ENCODE peak calls at places on chromosomes 5 and 9, in nine cellular contexts. K, U, C, F, L, D, S, X and Z are unnamed samples.

GRCh38 chr5:61275841-61276240 is 56.2 kb upstream of the ZSWIM6 start:
- DNase-seq in L (no peak), K (no peak), U (peak), C (no peak), X (no peak), F (peak), D (no peak), S (no peak), Z (peak)

GRCh38 chr9:70569070-70569772 is 154.8 kb upstream of the KLF9 start:
- DNase-seq in K (no peak), D (no peak), S (no peak), L (no peak), C (no peak), X (no peak), F (no peak), U (peak), Z (peak)

GRCh38 chr5:124591583-124591982 is 154.9 kb downstream of the ZNF608 start:
- DNase-seq in K (no peak), C (no peak), X (no peak), S (no peak), D (no peak), F (no peak), L (no peak), U (no peak), Z (no peak)

GRCh38 chr5:132688536-132689409 is 15.0 kb downstream of the IL4 start:
- DNase-seq in X (no peak), D (no peak), F (no peak), U (no peak), K (no peak), S (no peak), L (no peak), C (no peak), Z (peak)

GRCh38 chr5:7794823-7795222 is 56.1 kb downstream of the CFAP90 start:
- DNase-seq in D (no peak), S (no peak), K (no peak), C (no peak), L (no peak), F (no peak), U (no peak), X (no peak), Z (no peak)

GRCh38 chr5:135315394-135315793 is 83.6 kb downstream of the MACROH2A1 start:
- DNase-seq in X (no peak), C (no peak), K (no peak), U (no peak), F (no peak), D (no peak), L (no peak), S (no peak), Z (no peak)

GRCh38 chr5:17127743-17128231 is 89.6 kb upstream of the BASP1 start:
- DNase-seq in F (peak), D (no peak), K (no peak), C (no peak), S (peak), L (no peak), X (no peak), U (peak), Z (peak)

GRCh38 chr9:131697097-131697496 is 42.8 kb downstream of the RAPGEF1 start:
- DNase-seq in K (no peak), S (no peak), L (no peak), U (peak), C (peak), X (no peak), D (peak), F (no peak), Z (peak)

GRCh38 chr5:124628721-124629596 is 117.5 kb downstream of the ZNF608 start:
- DNase-seq in X (no peak), S (peak), C (no peak), U (peak), K (no peak), L (no peak), F (peak), D (no peak), Z (peak)

GRCh38 chr9:121317737-121318630 is 50.0 kb downstream of the GSN start:
- DNase-seq in D (peak), K (no peak), C (peak), F (no peak), S (no peak), X (no peak), L (no peak), U (no peak), Z (peak)

GRCh38 chr9:131706608-131706970 is 33.3 kb downstream of the RAPGEF1 start:
- DNase-seq in K (no peak), L (no peak), S (no peak), X (no peak), U (no peak), C (no peak), F (no peak), D (no peak), Z (no peak)

GRCh38 chr9:128203842-128204551 is 818 bp downstream of the DNM1 start:
- DNase-seq in F (peak), S (peak), C (no peak), D (no peak), U (no peak), X (no peak), K (no peak), L (peak), Z (peak)

GRCh38 chr5:61744690-61745619 is 412.9 kb downstream of the ZSWIM6 start:
- DNase-seq in U (no peak), D (no peak), L (no peak), K (no peak), F (no peak), X (no peak), C (no peak), S (no peak), Z (no peak)

GRCh38 chr5:125059255-125060050 is 313.0 kb upstream of the ZNF608 start:
- DNase-seq in X (no peak), K (no peak), D (no peak), F (no peak), U (no peak), S (no peak), C (no peak), L (peak), Z (no peak)

GRCh38 chr9:14068690-14069089 is 245.3 kb downstream of the NFIB start:
- DNase-seq in D (no peak), X (no peak), U (no peak), F (no peak), S (no peak), L (no peak), K (no peak), C (no peak), Z (no peak)

GRCh38 chr5:36495638-36496010 is 110.8 kb upstream of the SLC1A3 start:
- DNase-seq in U (no peak), D (no peak), F (no peak), S (no peak), K (no peak), C (no peak), X (no peak), L (peak), Z (no peak)

GRCh38 chr9:1173211-1173610 is 123.1 kb downstream of the DMRT2 start:
- DNase-seq in D (no peak), X (no peak), F (no peak), C (no peak), L (no peak), S (no peak), U (peak), K (no peak), Z (peak)

GRCh38 chr5:159518361-159518760 is 188.1 kb upstream of the IL12B start:
- DNase-seq in L (no peak), K (no peak), S (no peak), F (no peak), U (no peak), X (no peak), D (no peak), C (no peak), Z (peak)

GRCh38 chr5:44329716-44330115 is 59.5 kb downstream of the FGF10 start:
- DNase-seq in X (no peak), K (no peak), U (no peak), L (no peak), C (no peak), F (no peak), S (no peak), D (no peak), Z (no peak)

GRCh38 chr5:155193018-155193417 is 179.5 kb downstream of the KIF4B start:
- DNase-seq in D (no peak), U (no peak), K (no peak), S (no peak), C (no peak), L (no peak), F (peak), X (no peak), Z (no peak)

GRCh38 chr5:73365301-73365853 is 83.2 kb downstream of the FOXD1 start:
- DNase-seq in X (no peak), K (no peak), L (no peak), F (peak), D (no peak), S (peak), C (no peak), U (peak), Z (peak)

GRCh38 chr5:127757576-127757975 is 54.4 kb downstream of the CCDC192 start:
- DNase-seq in L (peak), X (no peak), K (peak), D (no peak), C (no peak), F (peak), U (peak), S (peak), Z (peak)

GRCh38 chr9:3845549-3845948 is 319.7 kb upstream of the RFX3 start:
- DNase-seq in F (no peak), X (no peak), K (no peak), U (no peak), C (no peak), S (no peak), D (no peak), L (no peak), Z (no peak)

GRCh38 chr9:10562581-10563343 is 50.0 kb downstream of the PTPRD start:
- DNase-seq in C (no peak), L (peak), U (peak), K (no peak), X (no peak), F (peak), D (no peak), S (no peak), Z (no peak)

GRCh38 chr9:121651295-121652036 is at the start of gene DAB2IP:
- DNase-seq in U (no peak), C (peak), K (no peak), D (peak), L (peak), F (no peak), X (no peak), S (no peak), Z (peak)

GRCh38 chr5:94159144-94159543 is 417.7 kb upstream of the POU5F2 start:
- DNase-seq in U (no peak), D (no peak), L (no peak), F (no peak), X (no peak), C (no peak), S (no peak), K (no peak), Z (peak)

GRCh38 chr9:133726401-133727276 is 11.5 kb downstream of the SARDH start:
- DNase-seq in F (peak), S (peak), C (peak), U (peak), L (peak), D (no peak), K (no peak), X (no peak), Z (peak)

GRCh38 chr5:132877938-132878337 is 4.5 kb downstream of the LEAP2 start:
- DNase-seq in U (no peak), K (no peak), D (peak), F (no peak), L (peak), X (no peak), S (no peak), C (no peak), Z (peak)

GRCh38 chr5:146425023-146425422 is 22.1 kb upstream of the TCERG1 start:
- DNase-seq in X (no peak), L (no peak), D (no peak), F (no peak), K (no peak), U (no peak), S (no peak), C (no peak), Z (no peak)

GRCh38 chr9:129343697-129344375 is 165.8 kb upstream of the IER5L start:
- DNase-seq in U (peak), X (peak), F (no peak), L (no peak), C (no peak), K (no peak), D (no peak), S (no peak), Z (no peak)

GRCh38 chr9:3857673-3858072 is 331.9 kb upstream of the RFX3 start:
- DNase-seq in L (no peak), K (no peak), C (no peak), X (no peak), F (peak), S (no peak), U (peak), D (no peak), Z (peak)

GRCh38 chr9:16180091-16180490 is 627.2 kb downstream of the CCDC171 start:
- DNase-seq in K (no peak), D (no peak), S (no peak), X (no peak), U (no peak), L (no peak), F (no peak), C (no peak), Z (no peak)

GRCh38 chr9:99139868-99140267 is 35.0 kb downstream of the TGFBR1 start:
- DNase-seq in L (no peak), C (no peak), F (no peak), U (no peak), S (no peak), X (no peak), D (no peak), K (no peak), Z (no peak)

GRCh38 chr5:103929310-103930003 is 366.9 kb upstream of the NUDT12 start:
- DNase-seq in L (no peak), D (no peak), F (peak), S (no peak), K (no peak), U (peak), X (no peak), C (no peak), Z (no peak)

GRCh38 chr5:140875085-140876065 is at the start of gene PCDHA12:
- DNase-seq in D (no peak), S (peak), X (no peak), F (peak), C (no peak), L (no peak), K (no peak), U (no peak), Z (no peak)

GRCh38 chr9:134778841-134779411 is 101.7 kb upstream of the FCN2 start:
- DNase-seq in S (peak), F (peak), K (no peak), U (peak), X (no peak), C (peak), D (peak), L (no peak), Z (peak)

GRCh38 chr5:94524841-94525697 is 93.3 kb downstream of the KIAA0825 start:
- DNase-seq in K (no peak), F (peak), S (peak), D (no peak), L (peak), C (no peak), U (peak), X (no peak), Z (peak)